ENCODE peak calls at places on chromosomes 11 and 22, in six cellular contexts. One of them, this sample, is unnamed.
A peak's percentile ranks its signal among the peaks of the same experiment; 100 is the strongest.

GRCh38 chr22:45320326-45320976 is 10.7 kb downstream of the FAM118A start:
- DNase-seq in IMR-90: peak; percentile 75
- DNase-seq in mesenchymal stem cell: no peak
- DNase-seq in H9: no peak
- DNase-seq in neuronal stem cell: no peak
- DNase-seq in trophoblast cell: no peak
- DNase-seq in this sample: no peak

GRCh38 chr11:8838248-8838647 is 72.7 kb upstream of the AKIP1 start:
- DNase-seq in IMR-90: peak; percentile 94
- DNase-seq in mesenchymal stem cell: peak; percentile 95
- DNase-seq in H9: no peak
- DNase-seq in neuronal stem cell: no peak
- DNase-seq in trophoblast cell: no peak
- DNase-seq in this sample: no peak

GRCh38 chr11:68020575-68020974 is 9.9 kb upstream of the NDUFS8 start:
- DNase-seq in IMR-90: peak; percentile 35
- DNase-seq in mesenchymal stem cell: peak; percentile 56
- DNase-seq in H9: peak; percentile 80
- DNase-seq in neuronal stem cell: no peak
- DNase-seq in trophoblast cell: no peak
- DNase-seq in this sample: peak; percentile 71

GRCh38 chr11:36155770-36156485 is 133.3 kb downstream of the COMMD9 start:
- DNase-seq in IMR-90: peak; percentile 78
- DNase-seq in mesenchymal stem cell: no peak
- DNase-seq in H9: no peak
- DNase-seq in neuronal stem cell: no peak
- DNase-seq in trophoblast cell: no peak
- DNase-seq in this sample: no peak

GRCh38 chr22:44450503-44450902 is 47.5 kb downstream of the RTL6 start:
- DNase-seq in IMR-90: no peak
- DNase-seq in mesenchymal stem cell: no peak
- DNase-seq in H9: no peak
- DNase-seq in neuronal stem cell: no peak
- DNase-seq in trophoblast cell: no peak
- DNase-seq in this sample: no peak

GRCh38 chr11:12189543-12190235 is 79.3 kb downstream of the MICAL2 start:
- DNase-seq in IMR-90: no peak
- DNase-seq in mesenchymal stem cell: no peak
- DNase-seq in H9: no peak
- DNase-seq in neuronal stem cell: no peak
- DNase-seq in trophoblast cell: peak; percentile 47
- DNase-seq in this sample: no peak

GRCh38 chr22:42177891-42178336 is 47.3 kb upstream of the CYP2D6 start:
- DNase-seq in IMR-90: no peak
- DNase-seq in mesenchymal stem cell: no peak
- DNase-seq in H9: no peak
- DNase-seq in neuronal stem cell: no peak
- DNase-seq in trophoblast cell: no peak
- DNase-seq in this sample: no peak

GRCh38 chr11:6640036-6640984 is 15.3 kb downstream of the DCHS1 start:
- DNase-seq in IMR-90: no peak
- DNase-seq in mesenchymal stem cell: no peak
- DNase-seq in H9: no peak
- DNase-seq in neuronal stem cell: no peak
- DNase-seq in trophoblast cell: no peak
- DNase-seq in this sample: no peak

GRCh38 chr11:1755344-1756023 is 5.1 kb upstream of the IFITM10 start:
- DNase-seq in IMR-90: no peak
- DNase-seq in mesenchymal stem cell: no peak
- DNase-seq in H9: no peak
- DNase-seq in neuronal stem cell: no peak
- DNase-seq in trophoblast cell: no peak
- DNase-seq in this sample: no peak

GRCh38 chr22:21621891-21622623 is 7.8 kb downstream of the YDJC start:
- DNase-seq in IMR-90: no peak
- DNase-seq in mesenchymal stem cell: peak; percentile 38
- DNase-seq in H9: no peak
- DNase-seq in neuronal stem cell: no peak
- DNase-seq in trophoblast cell: no peak
- DNase-seq in this sample: no peak

GRCh38 chr11:24233041-24233440 is 263.8 kb upstream of the LUZP2 start:
- DNase-seq in IMR-90: no peak
- DNase-seq in mesenchymal stem cell: no peak
- DNase-seq in H9: no peak
- DNase-seq in neuronal stem cell: no peak
- DNase-seq in trophoblast cell: no peak
- DNase-seq in this sample: no peak

GRCh38 chr11:133476570-133477262 is 55.6 kb downstream of the OPCML start:
- DNase-seq in IMR-90: no peak
- DNase-seq in mesenchymal stem cell: no peak
- DNase-seq in H9: peak; percentile 44
- DNase-seq in neuronal stem cell: no peak
- DNase-seq in trophoblast cell: no peak
- DNase-seq in this sample: no peak

DNA sequence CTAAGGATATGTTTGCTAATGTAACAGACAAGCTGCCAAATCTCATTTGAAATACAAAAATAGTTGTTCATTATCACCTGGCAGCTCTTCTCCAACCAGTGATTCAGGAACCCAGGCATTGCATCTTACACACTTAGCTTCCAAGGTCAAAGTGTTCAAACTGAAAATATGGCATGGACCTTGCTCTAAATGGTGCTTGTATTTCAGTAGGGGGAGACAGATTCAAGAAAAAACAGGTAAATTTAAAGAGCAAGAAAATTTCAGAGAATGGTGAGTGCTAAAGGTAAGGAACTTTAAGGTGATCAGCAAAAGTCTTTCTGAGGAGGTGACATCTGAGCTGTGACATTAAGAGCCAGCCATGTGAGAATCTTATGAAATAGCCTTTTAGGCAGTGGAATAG is 82.8 kb upstream of the E2F8 start:
- DNase-seq in IMR-90: no peak
- DNase-seq in mesenchymal stem cell: no peak
- DNase-seq in H9: no peak
- DNase-seq in neuronal stem cell: no peak
- DNase-seq in trophoblast cell: peak; percentile 17
- DNase-seq in this sample: no peak
- H4K91ac ChIP-seq in IMR-90: no peak overlapping the region
- H4K91ac ChIP-seq in mesenchymal stem cell: no peak overlapping the region
- H4K91ac ChIP-seq in H9: no peak overlapping the region
- H4K91ac ChIP-seq in neuronal stem cell: no peak overlapping the region
- H4K91ac ChIP-seq in trophoblast cell: no peak overlapping the region
- H4K91ac ChIP-seq in this sample: no peak overlapping the region

DNA sequence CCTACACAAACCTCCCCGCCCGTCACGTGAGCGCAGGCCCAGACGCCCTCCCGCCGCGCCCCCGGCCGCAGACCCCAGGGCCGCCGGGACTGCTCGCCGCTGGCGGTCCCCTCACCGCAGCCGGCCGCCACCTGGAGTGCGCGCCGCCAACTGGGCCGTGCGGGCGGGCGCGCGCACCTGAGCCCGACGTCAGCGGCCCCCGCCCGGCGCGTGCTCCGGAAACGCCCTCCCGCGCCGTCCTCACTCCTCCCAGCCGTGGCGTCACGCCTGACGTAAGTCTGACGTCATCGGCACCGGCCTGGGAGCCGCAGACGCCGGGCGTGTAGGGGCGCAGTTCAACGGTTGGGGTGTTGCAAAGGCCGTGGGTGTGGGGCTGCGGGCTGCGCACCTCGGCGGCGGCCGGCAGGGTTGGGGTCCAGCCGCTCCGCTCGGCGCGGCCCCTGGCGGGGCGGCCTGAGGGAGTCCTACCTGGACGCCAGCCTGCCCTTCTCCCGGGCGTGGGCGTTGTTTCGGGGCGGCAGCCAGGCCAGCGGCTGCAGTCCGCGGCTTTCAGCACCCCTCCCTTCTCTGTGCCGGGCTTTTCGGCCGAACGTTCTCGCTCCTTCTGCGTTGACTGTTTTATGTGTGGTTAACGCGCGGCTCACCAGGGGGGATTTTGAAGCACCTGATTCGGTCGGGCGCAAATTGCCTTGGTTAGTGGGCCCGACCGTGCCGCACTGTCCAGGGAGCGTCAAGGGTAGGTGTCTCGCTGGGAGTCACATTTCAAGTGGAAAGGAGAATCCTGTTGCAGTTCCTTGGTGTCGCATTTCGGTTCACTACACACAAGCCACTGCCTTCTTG is at the start of gene JOSD1:
- DNase-seq in IMR-90: peak; percentile 95
- DNase-seq in mesenchymal stem cell: peak; percentile 93
- DNase-seq in H9: peak; percentile 93
- DNase-seq in neuronal stem cell: peak; percentile 96
- DNase-seq in trophoblast cell: peak; percentile 99
- DNase-seq in this sample: peak; percentile 70
- H2BK120ac ChIP-seq in IMR-90: peak within 1 kb of the TSS; percentile 49
- H2BK120ac ChIP-seq in mesenchymal stem cell: peak within 1 kb of the TSS; percentile 91
- H2BK120ac ChIP-seq in H9: no peak within 1 kb of the TSS
- H2BK120ac ChIP-seq in neuronal stem cell: no peak within 1 kb of the TSS
- H2BK120ac ChIP-seq in trophoblast cell: peak within 1 kb of the TSS; percentile 95
- H2BK120ac ChIP-seq in this sample: no peak within 1 kb of the TSS

GRCh38 chr11:129192150-129192549 is at the start of gene ARHGAP32:
- DNase-seq in IMR-90: no peak
- DNase-seq in mesenchymal stem cell: no peak
- DNase-seq in H9: no peak
- DNase-seq in neuronal stem cell: no peak
- DNase-seq in trophoblast cell: peak; percentile 80
- DNase-seq in this sample: no peak
- H4K91ac ChIP-seq in IMR-90: no peak within 1 kb of the TSS
- H4K91ac ChIP-seq in mesenchymal stem cell: no peak within 1 kb of the TSS
- H4K91ac ChIP-seq in H9: no peak within 1 kb of the TSS
- H4K91ac ChIP-seq in neuronal stem cell: no peak within 1 kb of the TSS
- H4K91ac ChIP-seq in trophoblast cell: no peak within 1 kb of the TSS
- H4K91ac ChIP-seq in this sample: no peak within 1 kb of the TSS

DNA sequence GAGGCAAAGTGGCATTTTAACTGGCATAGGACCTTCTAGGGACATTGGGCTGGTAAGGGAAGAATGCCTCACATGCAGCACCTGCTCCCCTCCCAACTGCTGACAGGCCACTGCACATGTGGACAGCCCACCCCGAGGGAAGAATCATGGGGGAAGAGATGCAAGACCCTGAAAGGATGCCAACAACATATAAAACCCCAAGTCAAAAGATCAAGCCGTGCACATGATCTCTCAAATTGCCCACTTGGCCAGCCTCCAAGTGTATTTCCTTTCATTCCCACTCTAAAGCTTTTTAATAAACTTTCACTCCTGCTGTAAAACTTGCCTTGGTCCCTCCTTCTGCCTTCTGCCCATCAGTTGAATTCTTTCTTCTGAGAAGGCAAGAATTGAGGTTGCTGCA is 947.8 kb upstream of the CCDC90B start:
- DNase-seq in IMR-90: no peak
- DNase-seq in mesenchymal stem cell: no peak
- DNase-seq in H9: no peak
- DNase-seq in neuronal stem cell: no peak
- DNase-seq in trophoblast cell: no peak
- DNase-seq in this sample: no peak
- H2BK120ac ChIP-seq in IMR-90: no peak overlapping the region
- H2BK120ac ChIP-seq in mesenchymal stem cell: no peak overlapping the region
- H2BK120ac ChIP-seq in H9: no peak overlapping the region
- H2BK120ac ChIP-seq in neuronal stem cell: no peak overlapping the region
- H2BK120ac ChIP-seq in trophoblast cell: no peak overlapping the region
- H2BK120ac ChIP-seq in this sample: no peak overlapping the region

DNA sequence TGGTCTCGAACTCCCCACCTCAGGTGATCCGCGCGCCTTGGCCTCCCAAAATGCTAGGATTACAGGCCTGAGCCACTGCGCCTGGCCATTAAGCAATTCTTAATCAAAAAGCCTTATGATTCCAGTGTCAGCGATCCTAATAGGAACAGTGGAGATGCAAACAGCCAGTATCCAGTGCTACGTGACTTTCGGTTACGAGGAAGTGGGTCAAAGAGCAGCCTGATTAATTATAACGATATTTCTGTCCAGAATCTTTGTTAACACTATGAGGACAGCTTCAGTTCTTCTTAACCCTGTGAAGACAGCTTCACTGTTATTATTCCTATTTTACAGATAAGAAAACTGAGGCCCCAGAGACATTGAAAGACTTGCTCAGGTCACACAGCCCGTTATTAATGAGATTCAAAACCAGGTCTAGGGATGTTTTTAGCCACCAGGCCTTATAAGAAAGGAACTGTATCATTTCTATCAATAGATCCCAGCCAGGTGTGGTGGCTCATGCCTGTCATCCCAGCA is 17.3 kb upstream of the HMOX1 start:
- DNase-seq in IMR-90: no peak
- DNase-seq in mesenchymal stem cell: no peak
- DNase-seq in H9: no peak
- DNase-seq in neuronal stem cell: no peak
- DNase-seq in trophoblast cell: peak; percentile 78
- DNase-seq in this sample: no peak
- H4K91ac ChIP-seq in IMR-90: no peak overlapping the region
- H4K91ac ChIP-seq in mesenchymal stem cell: no peak overlapping the region
- H4K91ac ChIP-seq in H9: no peak overlapping the region
- H4K91ac ChIP-seq in neuronal stem cell: no peak overlapping the region
- H4K91ac ChIP-seq in trophoblast cell: no peak overlapping the region
- H4K91ac ChIP-seq in this sample: no peak overlapping the region

DNA sequence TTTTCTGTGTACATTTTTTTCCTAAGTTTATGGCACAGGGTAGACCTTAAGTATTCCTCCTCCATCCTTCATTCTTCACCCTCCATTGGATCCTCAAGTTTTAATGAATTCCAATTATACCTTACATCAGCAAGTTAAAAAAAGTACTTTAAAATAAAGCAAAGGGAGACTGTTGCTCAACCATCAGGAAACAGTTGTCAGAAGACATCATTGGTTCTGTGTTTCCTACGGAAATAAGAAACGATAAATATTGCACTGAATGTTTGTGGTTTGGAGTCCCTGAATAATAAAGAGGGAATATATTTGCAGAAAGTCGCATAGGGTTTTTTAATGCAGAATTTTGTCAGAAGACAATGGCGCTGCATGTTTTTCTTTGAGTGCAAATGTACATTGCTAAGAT is 28.1 kb upstream of the LDHA start:
- DNase-seq in IMR-90: no peak
- DNase-seq in mesenchymal stem cell: no peak
- DNase-seq in H9: no peak
- DNase-seq in neuronal stem cell: no peak
- DNase-seq in trophoblast cell: peak; percentile 11
- DNase-seq in this sample: no peak
- H2BK120ac ChIP-seq in IMR-90: no peak overlapping the region
- H2BK120ac ChIP-seq in mesenchymal stem cell: no peak overlapping the region
- H2BK120ac ChIP-seq in H9: no peak overlapping the region
- H2BK120ac ChIP-seq in neuronal stem cell: no peak overlapping the region
- H2BK120ac ChIP-seq in trophoblast cell: no peak overlapping the region
- H2BK120ac ChIP-seq in this sample: no peak overlapping the region

GRCh38 chr22:48333323-48333763 is 1494.3 kb downstream of the BRD1 start:
- DNase-seq in IMR-90: no peak
- DNase-seq in mesenchymal stem cell: no peak
- DNase-seq in H9: no peak
- DNase-seq in neuronal stem cell: no peak
- DNase-seq in trophoblast cell: no peak
- DNase-seq in this sample: no peak
- H4K91ac ChIP-seq in IMR-90: no peak overlapping the region
- H4K91ac ChIP-seq in mesenchymal stem cell: no peak overlapping the region
- H4K91ac ChIP-seq in H9: no peak overlapping the region
- H4K91ac ChIP-seq in neuronal stem cell: no peak overlapping the region
- H4K91ac ChIP-seq in trophoblast cell: no peak overlapping the region
- H4K91ac ChIP-seq in this sample: no peak overlapping the region